ENCODE peak calls at places on chromosome 2, in four cellular contexts. O is germinal center, Y is Right ventricle myocardium superior, I is NCI-H1417. H is an unnamed sample.

GRCh38 chr2:84778921-84779320 is 102.0 kb downstream of the TRABD2A start:
- DNase-seq in I (no peak), O (no peak), Y (no peak), H (no peak)

GRCh38 chr2:109582928-109583895 is 30.6 kb downstream of the SEPTIN10 start:
- DNase-seq in O (no peak), Y (no peak), I (no peak), H (no peak)

GRCh38 chr2:85702172-85702571 is 8.0 kb downstream of the GNLY start:
- DNase-seq in O (no peak), I (no peak), Y (no peak), H (no peak)

GRCh38 chr2:55620123-55620779 is 2.8 kb upstream of the PPP4R3B start:
- DNase-seq in O (peak; percentile 10), I (no peak), Y (no peak), H (no peak)

GRCh38 chr2:185201063-185201462 is 537.5 kb upstream of the FSIP2 start:
- DNase-seq in I (peak; percentile 89), O (no peak), Y (no peak), H (no peak)

GRCh38 chr2:97868986-97869721 is 126.6 kb downstream of the TMEM131 start:
- DNase-seq in Y (peak; percentile 57), I (no peak), O (no peak), H (peak; percentile 63)

GRCh38 chr2:205001306-205001966 is 456.2 kb downstream of the PARD3B start:
- DNase-seq in I (no peak), Y (no peak), O (no peak), H (no peak)

GRCh38 chr2:143361346-143361745 is 232.1 kb downstream of the ARHGAP15 start:
- DNase-seq in Y (no peak), I (no peak), O (no peak), H (no peak)

GRCh38 chr2:165369131-165369935 is 100.2 kb upstream of the CSRNP3 start:
- DNase-seq in O (no peak), I (no peak), Y (no peak), H (no peak)

GRCh38 chr2:127619901-127620705 is 25.9 kb upstream of the GPR17 start:
- DNase-seq in I (no peak), Y (no peak), O (no peak), H (no peak)

GRCh38 chr2:229408356-229408755 is 137.3 kb upstream of the PID1 start:
- DNase-seq in I (peak; percentile 25), Y (peak; percentile 46), O (no peak), H (peak; percentile 44)

GRCh38 chr2:64173156-64174135 is 29.2 kb upstream of the PELI1 start:
- DNase-seq in I (no peak), O (no peak), Y (no peak), H (no peak)

GRCh38 chr2:236917164-236917563 is 168.5 kb upstream of the COPS8 start:
- DNase-seq in O (no peak), Y (no peak), I (no peak), H (no peak)

GRCh38 chr2:218166791-218167190 is at the start of gene CXCR1:
- DNase-seq in O (no peak), Y (no peak), I (no peak), H (no peak)

GRCh38 chr2:207153266-207153990 is 12.3 kb downstream of the KLF7 start:
- DNase-seq in Y (no peak), I (no peak), O (no peak), H (no peak)

GRCh38 chr2:20634430-20635095 is 16.3 kb downstream of the HS1BP3 start:
- DNase-seq in Y (peak; percentile 42), O (no peak), I (peak; percentile 34), H (peak; percentile 45)

GRCh38 chr2:223055836-223056235 is 3.8 kb downstream of the KCNE4 start:
- DNase-seq in O (no peak), I (no peak), Y (no peak), H (peak; percentile 59)

GRCh38 chr2:230981704-230982103 is 14.2 kb upstream of the SPATA3 start:
- DNase-seq in Y (no peak), O (no peak), I (no peak), H (no peak)

GRCh38 chr2:88016086-88016947 is at the start of gene RNU2-63P:
- DNase-seq in Y (peak; percentile 74), I (peak; percentile 93), O (peak; percentile 86), H (peak; percentile 55)

GRCh38 chr2:47631840-47632398 is 151.0 kb upstream of the MSH6 start:
- DNase-seq in Y (no peak), I (no peak), O (no peak), H (peak; percentile 62)

GRCh38 chr2:20599861-20600461 is 50.9 kb downstream of the HS1BP3 start:
- DNase-seq in I (peak; percentile 8), O (no peak), Y (peak; percentile 31), H (no peak)

GRCh38 chr2:651961-652373 is 25.2 kb downstream of the TMEM18 start:
- DNase-seq in I (no peak), Y (no peak), O (no peak), H (no peak)

GRCh38 chr2:53286336-53286735 is 481.3 kb upstream of the CHAC2 start:
- DNase-seq in Y (no peak), I (no peak), O (no peak), H (no peak)

H was measured in heart left ventricle.